ENCODE peak calls at places on chromosomes 4 and X, in ten cellular contexts. One of them, this sample, is unnamed.

GRCh38 chr4:60366661-60367060 is 833.5 kb upstream of the ADGRL3 start:
- DNase-seq in thyroid gland: no peak
- DNase-seq in epithelial cell of esophagus: no peak
- DNase-seq in breast epithelium: no peak
- DNase-seq in CD8-positive, alpha-beta T cell: no peak
- DNase-seq in IMR-90: no peak
- DNase-seq in brain microvascular endothelial cell: no peak
- DNase-seq in OCI-LY7: no peak
- DNase-seq in astrocyte of the spinal cord: no peak
- DNase-seq in lower lobe of right lung: no peak
- DNase-seq in this sample: no peak

GRCh38 chrX:118755633-118756032 is 28.2 kb downstream of the IL13RA1 start:
- DNase-seq in brain microvascular endothelial cell: no peak
- DNase-seq in lower lobe of right lung: no peak
- DNase-seq in IMR-90: no peak
- DNase-seq in epithelial cell of esophagus: no peak
- DNase-seq in breast epithelium: no peak
- DNase-seq in astrocyte of the spinal cord: no peak
- DNase-seq in OCI-LY7: no peak
- DNase-seq in CD8-positive, alpha-beta T cell: no peak
- DNase-seq in thyroid gland: no peak
- DNase-seq in this sample: no peak

GRCh38 chr4:107718351-107718965 is 1.6 kb downstream of the PAPSS1 start:
- DNase-seq in OCI-LY7: peak; percentile 65
- DNase-seq in thyroid gland: no peak
- DNase-seq in breast epithelium: no peak
- DNase-seq in IMR-90: no peak
- DNase-seq in brain microvascular endothelial cell: no peak
- DNase-seq in astrocyte of the spinal cord: no peak
- DNase-seq in lower lobe of right lung: no peak
- DNase-seq in CD8-positive, alpha-beta T cell: no peak
- DNase-seq in epithelial cell of esophagus: peak; percentile 20
- DNase-seq in this sample: no peak

GRCh38 chrX:480861-481417 is 94.2 kb upstream of the PPP2R3B start:
- DNase-seq in thyroid gland: no peak
- DNase-seq in breast epithelium: no peak
- DNase-seq in CD8-positive, alpha-beta T cell: no peak
- DNase-seq in lower lobe of right lung: no peak
- DNase-seq in epithelial cell of esophagus: no peak
- DNase-seq in IMR-90: no peak
- DNase-seq in OCI-LY7: no peak
- DNase-seq in brain microvascular endothelial cell: no peak
- DNase-seq in astrocyte of the spinal cord: no peak
- DNase-seq in this sample: no peak

GRCh38 chr4:122602277-122603142 is 18.4 kb downstream of the IL21 start:
- DNase-seq in OCI-LY7: no peak
- DNase-seq in breast epithelium: no peak
- DNase-seq in IMR-90: peak; percentile 54
- DNase-seq in thyroid gland: peak; percentile 64
- DNase-seq in astrocyte of the spinal cord: peak; percentile 60
- DNase-seq in brain microvascular endothelial cell: peak; percentile 15
- DNase-seq in CD8-positive, alpha-beta T cell: no peak
- DNase-seq in lower lobe of right lung: no peak
- DNase-seq in epithelial cell of esophagus: peak; percentile 64
- DNase-seq in this sample: no peak

GRCh38 chr4:73621357-73621756 is 1.1 kb upstream of the RASSF6 start:
- DNase-seq in brain microvascular endothelial cell: no peak
- DNase-seq in IMR-90: no peak
- DNase-seq in epithelial cell of esophagus: peak; percentile 63
- DNase-seq in CD8-positive, alpha-beta T cell: no peak
- DNase-seq in breast epithelium: no peak
- DNase-seq in astrocyte of the spinal cord: no peak
- DNase-seq in lower lobe of right lung: no peak
- DNase-seq in OCI-LY7: no peak
- DNase-seq in thyroid gland: no peak
- DNase-seq in this sample: no peak

GRCh38 chrX:51641421-51642021 is 22.8 kb upstream of the CENPVL3 start:
- DNase-seq in IMR-90: peak; percentile 60
- DNase-seq in breast epithelium: no peak
- DNase-seq in lower lobe of right lung: no peak
- DNase-seq in OCI-LY7: peak; percentile 47
- DNase-seq in CD8-positive, alpha-beta T cell: no peak
- DNase-seq in thyroid gland: no peak
- DNase-seq in brain microvascular endothelial cell: peak; percentile 32
- DNase-seq in astrocyte of the spinal cord: peak; percentile 47
- DNase-seq in epithelial cell of esophagus: peak; percentile 58
- DNase-seq in this sample: no peak

GRCh38 chrX:123138473-123138872 is 45.6 kb upstream of the GRIA3 start:
- DNase-seq in brain microvascular endothelial cell: no peak
- DNase-seq in breast epithelium: no peak
- DNase-seq in IMR-90: no peak
- DNase-seq in CD8-positive, alpha-beta T cell: no peak
- DNase-seq in OCI-LY7: no peak
- DNase-seq in epithelial cell of esophagus: peak; percentile 65
- DNase-seq in lower lobe of right lung: no peak
- DNase-seq in thyroid gland: no peak
- DNase-seq in astrocyte of the spinal cord: peak; percentile 2
- DNase-seq in this sample: no peak

GRCh38 chr4:17332483-17332882 is 179.4 kb downstream of the QDPR start:
- DNase-seq in epithelial cell of esophagus: no peak
- DNase-seq in astrocyte of the spinal cord: no peak
- DNase-seq in thyroid gland: no peak
- DNase-seq in IMR-90: no peak
- DNase-seq in breast epithelium: no peak
- DNase-seq in OCI-LY7: no peak
- DNase-seq in lower lobe of right lung: no peak
- DNase-seq in CD8-positive, alpha-beta T cell: no peak
- DNase-seq in brain microvascular endothelial cell: no peak
- DNase-seq in this sample: no peak

GRCh38 chrX:41922694-41923171 is 621 bp downstream of the CASK start:
- DNase-seq in brain microvascular endothelial cell: no peak
- DNase-seq in astrocyte of the spinal cord: no peak
- DNase-seq in breast epithelium: no peak
- DNase-seq in OCI-LY7: peak; percentile 47
- DNase-seq in IMR-90: no peak
- DNase-seq in lower lobe of right lung: peak; percentile 47
- DNase-seq in thyroid gland: peak; percentile 10
- DNase-seq in epithelial cell of esophagus: peak; percentile 6
- DNase-seq in CD8-positive, alpha-beta T cell: peak; percentile 18
- DNase-seq in this sample: peak; percentile 71

GRCh38 chr4:82063017-82063416 is 310.8 kb downstream of the HNRNPD start:
- DNase-seq in CD8-positive, alpha-beta T cell: no peak
- DNase-seq in brain microvascular endothelial cell: no peak
- DNase-seq in astrocyte of the spinal cord: no peak
- DNase-seq in epithelial cell of esophagus: no peak
- DNase-seq in thyroid gland: no peak
- DNase-seq in breast epithelium: no peak
- DNase-seq in IMR-90: no peak
- DNase-seq in OCI-LY7: no peak
- DNase-seq in lower lobe of right lung: no peak
- DNase-seq in this sample: no peak

GRCh38 chrX:57595381-57595811 is 3.6 kb downstream of the ZXDB start:
- DNase-seq in lower lobe of right lung: no peak
- DNase-seq in IMR-90: peak; percentile 85
- DNase-seq in breast epithelium: no peak
- DNase-seq in thyroid gland: no peak
- DNase-seq in CD8-positive, alpha-beta T cell: no peak
- DNase-seq in epithelial cell of esophagus: peak; percentile 61
- DNase-seq in astrocyte of the spinal cord: peak; percentile 71
- DNase-seq in brain microvascular endothelial cell: peak; percentile 34
- DNase-seq in OCI-LY7: no peak
- DNase-seq in this sample: no peak
- H3K4me3 ChIP-seq in lower lobe of right lung: peak overlapping the region; percentile 17
- H3K4me3 ChIP-seq in IMR-90: no peak overlapping the region
- H3K4me3 ChIP-seq in breast epithelium: peak overlapping the region; percentile 12
- H3K4me3 ChIP-seq in thyroid gland: no peak overlapping the region
- H3K4me3 ChIP-seq in CD8-positive, alpha-beta T cell: no peak overlapping the region
- H3K4me3 ChIP-seq in epithelial cell of esophagus: peak overlapping the region; percentile 28
- H3K4me3 ChIP-seq in astrocyte of the spinal cord: peak overlapping the region; percentile 1
- H3K4me3 ChIP-seq in brain microvascular endothelial cell: no peak overlapping the region
- H3K4me3 ChIP-seq in OCI-LY7: peak overlapping the region; percentile 42
- H3K4me3 ChIP-seq in this sample: no peak overlapping the region

DNA sequence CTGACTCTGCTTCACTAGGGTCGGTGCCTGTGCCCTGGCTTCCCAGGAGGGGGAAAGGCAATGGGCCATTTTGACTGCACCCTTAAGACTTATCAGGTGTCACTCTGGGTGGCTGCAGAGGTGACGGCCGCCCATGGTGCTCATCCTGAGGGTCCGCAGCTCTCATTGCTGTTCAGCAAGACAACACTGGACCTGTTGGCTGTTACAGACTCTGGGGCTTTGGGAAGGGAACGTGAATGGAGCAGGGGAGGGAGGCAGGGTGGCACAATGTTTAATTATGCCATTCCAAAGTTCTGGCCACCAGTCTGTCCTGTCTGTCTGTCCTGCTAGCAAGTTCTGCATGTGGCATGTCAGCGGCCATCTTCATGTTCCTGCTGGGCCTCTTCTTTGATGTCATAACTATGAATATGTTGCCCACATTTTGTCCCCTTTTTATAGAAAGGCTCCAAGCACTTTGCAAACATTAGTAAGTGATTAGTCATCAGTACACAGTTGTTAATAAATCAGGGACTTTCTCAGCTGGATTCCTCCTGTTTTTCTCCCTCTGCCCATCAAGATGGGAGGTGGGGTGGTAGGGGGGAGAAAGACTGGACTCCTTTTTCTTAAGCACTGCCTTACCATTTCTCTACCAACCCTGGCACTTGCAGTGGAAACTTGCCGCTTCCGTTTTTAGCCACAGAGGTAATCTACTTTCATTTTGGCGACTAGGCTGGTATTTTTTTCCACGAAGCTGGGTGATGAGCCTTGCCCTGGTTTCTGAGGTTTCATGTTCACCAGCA is 88.7 kb upstream of the TRIM2 start:
- DNase-seq in thyroid gland: no peak
- DNase-seq in lower lobe of right lung: no peak
- DNase-seq in breast epithelium: no peak
- DNase-seq in brain microvascular endothelial cell: peak; percentile 66
- DNase-seq in astrocyte of the spinal cord: peak; percentile 82
- DNase-seq in IMR-90: peak; percentile 77
- DNase-seq in CD8-positive, alpha-beta T cell: peak; percentile 76
- DNase-seq in OCI-LY7: peak; percentile 80
- DNase-seq in epithelial cell of esophagus: peak; percentile 69
- DNase-seq in this sample: no peak
- H3K4me3 ChIP-seq in thyroid gland: no peak overlapping the region
- H3K4me3 ChIP-seq in lower lobe of right lung: peak overlapping the region; percentile 39
- H3K4me3 ChIP-seq in breast epithelium: peak overlapping the region; percentile 47
- H3K4me3 ChIP-seq in brain microvascular endothelial cell: peak overlapping the region; percentile 27
- H3K4me3 ChIP-seq in astrocyte of the spinal cord: no peak overlapping the region
- H3K4me3 ChIP-seq in IMR-90: no peak overlapping the region
- H3K4me3 ChIP-seq in CD8-positive, alpha-beta T cell: peak overlapping the region; percentile 31
- H3K4me3 ChIP-seq in OCI-LY7: peak overlapping the region; percentile 51
- H3K4me3 ChIP-seq in epithelial cell of esophagus: no peak overlapping the region
- H3K4me3 ChIP-seq in this sample: peak overlapping the region; percentile 20

GRCh38 chrX:138708268-138708667 is 3.2 kb downstream of the FGF13 start:
- DNase-seq in brain microvascular endothelial cell: no peak
- DNase-seq in lower lobe of right lung: no peak
- DNase-seq in epithelial cell of esophagus: no peak
- DNase-seq in IMR-90: no peak
- DNase-seq in OCI-LY7: no peak
- DNase-seq in CD8-positive, alpha-beta T cell: no peak
- DNase-seq in astrocyte of the spinal cord: no peak
- DNase-seq in breast epithelium: no peak
- DNase-seq in thyroid gland: no peak
- DNase-seq in this sample: no peak

GRCh38 chrX:138710311-138710791 is 1.2 kb downstream of the FGF13 start:
- DNase-seq in brain microvascular endothelial cell: no peak
- DNase-seq in lower lobe of right lung: peak; percentile 14
- DNase-seq in CD8-positive, alpha-beta T cell: no peak
- DNase-seq in OCI-LY7: no peak
- DNase-seq in astrocyte of the spinal cord: no peak
- DNase-seq in breast epithelium: no peak
- DNase-seq in epithelial cell of esophagus: no peak
- DNase-seq in thyroid gland: peak; percentile 6
- DNase-seq in IMR-90: no peak
- DNase-seq in this sample: peak; percentile 35

GRCh38 chrX:138709886-138710285 is 1.6 kb downstream of the FGF13 start:
- DNase-seq in thyroid gland: no peak
- DNase-seq in lower lobe of right lung: no peak
- DNase-seq in brain microvascular endothelial cell: no peak
- DNase-seq in IMR-90: no peak
- DNase-seq in OCI-LY7: no peak
- DNase-seq in breast epithelium: no peak
- DNase-seq in epithelial cell of esophagus: no peak
- DNase-seq in astrocyte of the spinal cord: peak; percentile 4
- DNase-seq in CD8-positive, alpha-beta T cell: no peak
- DNase-seq in this sample: no peak

GRCh38 chrX:138711399-138712347 is at the start of gene FGF13:
- DNase-seq in breast epithelium: no peak
- DNase-seq in CD8-positive, alpha-beta T cell: no peak
- DNase-seq in astrocyte of the spinal cord: peak; percentile 4
- DNase-seq in epithelial cell of esophagus: peak; percentile 11
- DNase-seq in OCI-LY7: no peak
- DNase-seq in IMR-90: no peak
- DNase-seq in brain microvascular endothelial cell: no peak
- DNase-seq in lower lobe of right lung: peak; percentile 20
- DNase-seq in thyroid gland: peak; percentile 55
- DNase-seq in this sample: peak; percentile 37

DNA sequence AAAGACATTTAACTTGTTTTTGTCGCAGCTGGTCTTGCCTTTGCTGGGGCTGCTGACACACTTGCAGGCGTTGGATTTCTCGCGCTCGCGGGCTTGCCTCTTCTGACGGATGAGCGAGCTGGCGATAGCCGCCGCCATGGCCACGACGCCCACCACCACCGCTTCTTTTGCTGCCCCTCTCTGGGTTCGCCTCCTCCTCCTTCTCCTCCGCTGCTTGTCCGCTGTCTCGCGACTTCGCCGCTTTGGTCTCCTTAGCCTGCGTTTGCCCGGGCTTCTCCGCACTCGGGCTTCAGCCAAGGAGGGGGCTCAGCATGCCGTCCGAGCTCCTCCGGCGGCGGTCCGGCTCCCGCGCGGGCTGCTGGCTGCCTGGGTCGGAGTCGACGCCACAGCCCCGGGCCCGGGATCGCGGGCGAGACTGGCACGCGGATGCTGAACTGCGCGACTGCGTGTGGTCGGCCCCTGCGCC is 618 bp downstream of the FGF13 start:
- DNase-seq in brain microvascular endothelial cell: no peak
- DNase-seq in breast epithelium: no peak
- DNase-seq in astrocyte of the spinal cord: no peak
- DNase-seq in IMR-90: no peak
- DNase-seq in thyroid gland: peak; percentile 10
- DNase-seq in OCI-LY7: no peak
- DNase-seq in epithelial cell of esophagus: no peak
- DNase-seq in CD8-positive, alpha-beta T cell: no peak
- DNase-seq in lower lobe of right lung: peak; percentile 16
- DNase-seq in this sample: no peak
- H3K4me3 ChIP-seq in brain microvascular endothelial cell: peak overlapping the region; percentile 37
- H3K4me3 ChIP-seq in breast epithelium: peak overlapping the region; percentile 72
- H3K4me3 ChIP-seq in astrocyte of the spinal cord: peak overlapping the region; percentile 18
- H3K4me3 ChIP-seq in IMR-90: no peak overlapping the region
- H3K4me3 ChIP-seq in thyroid gland: peak overlapping the region; percentile 30
- H3K4me3 ChIP-seq in OCI-LY7: no peak overlapping the region
- H3K4me3 ChIP-seq in epithelial cell of esophagus: peak overlapping the region; percentile 8
- H3K4me3 ChIP-seq in CD8-positive, alpha-beta T cell: no peak overlapping the region
- H3K4me3 ChIP-seq in lower lobe of right lung: peak overlapping the region; percentile 49
- H3K4me3 ChIP-seq in this sample: peak overlapping the region; percentile 22

DNA sequence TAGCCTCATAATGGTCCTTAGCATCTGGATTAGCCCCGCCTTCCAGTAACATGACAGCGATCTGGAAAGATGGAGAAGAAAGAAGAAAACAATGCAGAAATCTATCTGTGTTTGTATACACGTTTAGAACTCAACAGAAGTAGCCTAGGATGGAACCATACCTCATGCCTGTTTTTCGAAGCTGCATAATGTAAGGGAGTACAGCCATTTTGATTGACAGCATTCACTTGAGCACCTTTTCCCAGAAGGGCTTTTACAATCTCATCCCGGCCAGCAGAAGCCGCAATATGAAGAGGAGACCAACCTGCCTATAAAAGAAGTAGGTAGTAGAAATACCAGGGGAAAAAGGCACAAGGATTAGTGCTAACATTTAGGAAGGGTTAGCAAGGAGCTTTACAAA is 3.5 kb downstream of the PSMD10 start:
- DNase-seq in OCI-LY7: no peak
- DNase-seq in IMR-90: no peak
- DNase-seq in astrocyte of the spinal cord: no peak
- DNase-seq in lower lobe of right lung: no peak
- DNase-seq in breast epithelium: no peak
- DNase-seq in thyroid gland: no peak
- DNase-seq in brain microvascular endothelial cell: no peak
- DNase-seq in epithelial cell of esophagus: no peak
- DNase-seq in CD8-positive, alpha-beta T cell: no peak
- DNase-seq in this sample: no peak
- H3K4me3 ChIP-seq in OCI-LY7: no peak overlapping the region
- H3K4me3 ChIP-seq in IMR-90: no peak overlapping the region
- H3K4me3 ChIP-seq in astrocyte of the spinal cord: no peak overlapping the region
- H3K4me3 ChIP-seq in lower lobe of right lung: no peak overlapping the region
- H3K4me3 ChIP-seq in breast epithelium: no peak overlapping the region
- H3K4me3 ChIP-seq in thyroid gland: no peak overlapping the region
- H3K4me3 ChIP-seq in brain microvascular endothelial cell: no peak overlapping the region
- H3K4me3 ChIP-seq in epithelial cell of esophagus: no peak overlapping the region
- H3K4me3 ChIP-seq in CD8-positive, alpha-beta T cell: no peak overlapping the region
- H3K4me3 ChIP-seq in this sample: no peak overlapping the region

This sample was measured in left lung.